ENCODE peak calls at places on chromosome 4, in five cellular contexts. One of them, this sample, is unnamed.

GRCh38 chr4:78552398-78553396 is 1.1 kb downstream of the ANXA3 start:
- DNase-seq in HCT116: peak; percentile 88
- DNase-seq in HepG2: peak; percentile 67
- DNase-seq in GM12878: no peak
- DNase-seq in K562: no peak
- DNase-seq in this sample: no peak

GRCh38 chr4:3322059-3322550 is 29.3 kb downstream of the RGS12 start:
- DNase-seq in HepG2: no peak
- DNase-seq in HCT116: no peak
- DNase-seq in GM12878: no peak
- DNase-seq in K562: peak; percentile 14
- DNase-seq in this sample: no peak

GRCh38 chr4:84366111-84366510 is 133.0 kb downstream of the NKX6-1 start:
- DNase-seq in HCT116: no peak
- DNase-seq in GM12878: no peak
- DNase-seq in HepG2: no peak
- DNase-seq in K562: no peak
- DNase-seq in this sample: no peak

GRCh38 chr4:161894493-161895167 is 269.2 kb downstream of the FSTL5 start:
- DNase-seq in K562: no peak
- DNase-seq in HepG2: no peak
- DNase-seq in HCT116: no peak
- DNase-seq in GM12878: no peak
- DNase-seq in this sample: no peak

GRCh38 chr4:94444771-94445170 is 7.0 kb upstream of the PDLIM5 start:
- DNase-seq in HepG2: no peak
- DNase-seq in K562: no peak
- DNase-seq in HCT116: no peak
- DNase-seq in GM12878: no peak
- DNase-seq in this sample: no peak

GRCh38 chr4:84258905-84259830 is 239.9 kb downstream of the NKX6-1 start:
- DNase-seq in HCT116: peak; percentile 13
- DNase-seq in GM12878: peak; percentile 37
- DNase-seq in HepG2: peak; percentile 11
- DNase-seq in K562: peak; percentile 26
- DNase-seq in this sample: no peak

GRCh38 chr4:119025440-119025839 is 110.2 kb upstream of the MYOZ2 start:
- DNase-seq in GM12878: no peak
- DNase-seq in HCT116: peak; percentile 35
- DNase-seq in K562: peak; percentile 35
- DNase-seq in HepG2: no peak
- DNase-seq in this sample: no peak

GRCh38 chr4:156781852-156782251 is 189.7 kb downstream of the PDGFC start:
- DNase-seq in K562: no peak
- DNase-seq in GM12878: no peak
- DNase-seq in HepG2: no peak
- DNase-seq in HCT116: peak; percentile 29
- DNase-seq in this sample: no peak

GRCh38 chr4:87150498-87151261 is 69.7 kb downstream of the KLHL8 start:
- DNase-seq in K562: peak; percentile 79
- DNase-seq in HepG2: peak; percentile 70
- DNase-seq in GM12878: peak; percentile 35
- DNase-seq in HCT116: peak; percentile 55
- DNase-seq in this sample: peak; percentile 57

GRCh38 chr4:181688886-181689285 is 554.3 kb upstream of the TENM3 start:
- DNase-seq in K562: no peak
- DNase-seq in HepG2: no peak
- DNase-seq in HCT116: no peak
- DNase-seq in GM12878: no peak
- DNase-seq in this sample: no peak

GRCh38 chr4:182680196-182680771 is 236.9 kb downstream of the DCTD start:
- DNase-seq in GM12878: no peak
- DNase-seq in K562: no peak
- DNase-seq in HCT116: no peak
- DNase-seq in HepG2: no peak
- DNase-seq in this sample: no peak

GRCh38 chr4:152935661-152936445 is at the start of gene FHDC1:
- DNase-seq in K562: peak; percentile 80
- DNase-seq in HCT116: peak; percentile 29
- DNase-seq in HepG2: no peak
- DNase-seq in GM12878: no peak
- DNase-seq in this sample: peak; percentile 80

GRCh38 chr4:26464420-26465095 is 25.7 kb downstream of the CCKAR start:
- DNase-seq in K562: no peak
- DNase-seq in HepG2: peak; percentile 21
- DNase-seq in GM12878: no peak
- DNase-seq in HCT116: no peak
- DNase-seq in this sample: no peak

GRCh38 chr4:34289962-34290361 is 1954.4 kb downstream of the ARAP2 start:
- DNase-seq in K562: no peak
- DNase-seq in HCT116: no peak
- DNase-seq in GM12878: no peak
- DNase-seq in HepG2: no peak
- DNase-seq in this sample: no peak

GRCh38 chr4:34293459-34293858 is 1950.9 kb downstream of the ARAP2 start:
- DNase-seq in HepG2: no peak
- DNase-seq in GM12878: no peak
- DNase-seq in K562: no peak
- DNase-seq in HCT116: peak; percentile 72
- DNase-seq in this sample: no peak

DNA sequence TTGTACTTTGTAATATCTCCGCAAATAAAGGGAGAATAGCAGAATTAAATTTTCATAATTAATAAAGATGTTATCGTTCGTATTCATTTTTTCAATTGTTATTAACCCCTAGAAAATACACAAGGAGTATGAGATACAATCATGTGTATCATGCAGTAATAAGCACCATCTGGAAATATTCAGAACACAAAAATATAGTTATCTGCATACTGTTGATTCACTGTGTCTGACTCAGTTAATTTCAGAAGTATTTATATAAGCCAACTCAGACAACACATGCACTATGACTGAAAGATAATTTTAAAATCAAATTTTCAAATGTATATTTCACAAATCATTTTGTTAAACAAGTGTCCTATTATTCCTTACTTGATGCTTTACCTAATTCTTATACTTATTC is 1954.8 kb downstream of the ARAP2 start:
- DNase-seq in HepG2: no peak
- DNase-seq in HCT116: no peak
- DNase-seq in K562: no peak
- DNase-seq in GM12878: no peak
- DNase-seq in this sample: no peak
- TF ChIP-seq JUND in HepG2: no peak
- TF ChIP-seq JUND in HCT116: no peak
- TF ChIP-seq JUND in K562: no peak
- TF ChIP-seq JUND in GM12878: no peak
- TF ChIP-seq JUND in this sample: no peak

DNA sequence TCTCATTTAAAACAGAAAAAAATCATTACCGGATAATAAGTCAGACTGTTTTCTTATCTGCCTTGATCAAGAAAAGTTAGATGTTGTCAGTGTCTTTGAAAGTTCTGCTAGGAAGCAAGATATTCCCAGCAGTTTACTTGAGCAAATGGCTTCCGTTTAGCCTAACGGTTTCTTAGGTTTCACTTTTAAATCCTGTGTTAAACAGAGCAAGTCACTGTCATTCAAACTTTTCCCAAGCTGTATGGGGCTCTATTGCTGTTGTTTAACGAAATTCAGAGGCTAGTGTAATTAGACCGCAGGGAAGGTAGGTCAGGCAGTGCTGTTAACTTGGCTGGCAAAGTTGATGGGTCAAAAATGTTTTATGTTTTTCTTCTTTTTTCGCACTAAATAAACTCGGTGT is 80.3 kb upstream of the NEIL3 start:
- DNase-seq in K562: peak; percentile 22
- DNase-seq in GM12878: no peak
- DNase-seq in HepG2: no peak
- DNase-seq in HCT116: no peak
- DNase-seq in this sample: no peak
- TF ChIP-seq REST in K562: no peak
- TF ChIP-seq REST in GM12878: no peak
- TF ChIP-seq REST in HepG2: no peak
- TF ChIP-seq REST in HCT116: no peak
- TF ChIP-seq REST in this sample: no peak

DNA sequence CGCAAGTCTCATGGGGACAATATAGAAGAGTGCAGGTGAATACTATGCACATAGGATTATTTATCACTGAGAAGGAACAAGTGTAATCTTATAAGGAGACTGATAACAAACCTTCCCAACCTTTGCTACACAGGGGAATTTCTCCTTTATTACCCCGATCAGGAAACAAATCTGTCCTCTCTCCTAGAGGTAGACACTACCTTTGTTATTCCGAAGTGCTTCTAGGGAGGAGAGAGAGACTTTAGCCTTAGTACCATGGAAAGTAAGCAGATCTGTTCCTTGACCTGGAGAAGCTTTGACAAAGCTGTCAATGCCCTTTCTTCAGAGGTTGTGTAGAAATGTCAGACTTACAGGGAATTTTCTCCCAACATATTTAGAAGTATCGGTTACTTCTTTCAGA is 475.5 kb downstream of the CCSER1 start:
- DNase-seq in GM12878: no peak
- DNase-seq in K562: no peak
- DNase-seq in HCT116: no peak
- DNase-seq in HepG2: no peak
- DNase-seq in this sample: no peak
- TF ChIP-seq JUND in GM12878: no peak
- TF ChIP-seq JUND in K562: no peak
- TF ChIP-seq JUND in HCT116: no peak
- TF ChIP-seq JUND in HepG2: no peak
- TF ChIP-seq JUND in this sample: no peak

GRCh38 chr4:105594094-105595010 is 41.9 kb downstream of the ARHGEF38 start:
- DNase-seq in HepG2: peak; percentile 34
- DNase-seq in HCT116: no peak
- DNase-seq in K562: no peak
- DNase-seq in GM12878: peak; percentile 59
- DNase-seq in this sample: no peak
- TF ChIP-seq REST in HepG2: no peak
- TF ChIP-seq REST in HCT116: no peak
- TF ChIP-seq REST in K562: no peak
- TF ChIP-seq REST in GM12878: no peak
- TF ChIP-seq REST in this sample: no peak

GRCh38 chr4:38870098-38870850 is 2.7 kb downstream of the FAM114A1 start:
- DNase-seq in HCT116: no peak
- DNase-seq in GM12878: no peak
- DNase-seq in HepG2: no peak
- DNase-seq in K562: no peak
- DNase-seq in this sample: no peak

GRCh38 chr4:38871593-38871992 is 4.0 kb downstream of the FAM114A1 start:
- DNase-seq in HCT116: no peak
- DNase-seq in HepG2: no peak
- DNase-seq in GM12878: no peak
- DNase-seq in K562: no peak
- DNase-seq in this sample: no peak

GRCh38 chr4:38873290-38873949 is 5.8 kb downstream of the FAM114A1 start:
- DNase-seq in HepG2: peak; percentile 54
- DNase-seq in HCT116: no peak
- DNase-seq in K562: no peak
- DNase-seq in GM12878: no peak
- DNase-seq in this sample: no peak

GRCh38 chr4:38869511-38869910 is 1.9 kb downstream of the FAM114A1 start:
- DNase-seq in K562: no peak
- DNase-seq in HCT116: no peak
- DNase-seq in GM12878: no peak
- DNase-seq in HepG2: no peak
- DNase-seq in this sample: no peak

GRCh38 chr4:38872620-38873019 is 5.0 kb downstream of the FAM114A1 start:
- DNase-seq in GM12878: no peak
- DNase-seq in HepG2: peak; percentile 88
- DNase-seq in HCT116: no peak
- DNase-seq in K562: peak; percentile 42
- DNase-seq in this sample: no peak
- TF ChIP-seq JUND in GM12878: no peak
- TF ChIP-seq JUND in HepG2: no peak
- TF ChIP-seq JUND in HCT116: no peak
- TF ChIP-seq JUND in K562: peak; percentile 34
- TF ChIP-seq JUND in this sample: no peak

DNA sequence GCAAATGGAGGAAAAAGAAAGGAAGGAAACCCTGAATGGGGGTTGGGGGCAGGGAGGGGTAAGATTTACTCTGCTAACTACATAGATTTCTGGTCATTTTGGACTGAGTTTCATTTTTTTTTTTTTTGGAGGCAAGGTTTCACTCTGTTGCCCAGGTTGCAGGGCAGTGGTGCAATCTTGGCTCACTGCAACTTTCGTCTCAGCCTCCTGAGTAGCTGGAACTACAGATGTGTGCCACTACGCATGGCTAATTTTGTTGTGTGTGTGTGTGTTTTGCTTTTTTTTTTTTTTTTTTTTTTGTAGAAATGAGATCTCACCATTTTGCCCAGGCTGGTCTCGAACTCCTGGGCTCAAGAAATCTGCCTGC is 223.5 kb downstream of the APBB2 start:
- DNase-seq in GM12878: peak; percentile 58
- DNase-seq in K562: no peak
- DNase-seq in HCT116: no peak
- DNase-seq in HepG2: no peak
- DNase-seq in this sample: no peak
- TF ChIP-seq REST in GM12878: no peak
- TF ChIP-seq REST in K562: no peak
- TF ChIP-seq REST in HCT116: no peak
- TF ChIP-seq REST in HepG2: no peak
- TF ChIP-seq REST in this sample: no peak

GRCh38 chr4:112968456-112969159 is 80.8 kb upstream of the ANK2 start:
- DNase-seq in GM12878: no peak
- DNase-seq in K562: no peak
- DNase-seq in HCT116: no peak
- DNase-seq in HepG2: no peak
- DNase-seq in this sample: no peak
- TF ChIP-seq JUND in GM12878: no peak
- TF ChIP-seq JUND in K562: no peak
- TF ChIP-seq JUND in HCT116: no peak
- TF ChIP-seq JUND in HepG2: no peak
- TF ChIP-seq JUND in this sample: no peak

DNA sequence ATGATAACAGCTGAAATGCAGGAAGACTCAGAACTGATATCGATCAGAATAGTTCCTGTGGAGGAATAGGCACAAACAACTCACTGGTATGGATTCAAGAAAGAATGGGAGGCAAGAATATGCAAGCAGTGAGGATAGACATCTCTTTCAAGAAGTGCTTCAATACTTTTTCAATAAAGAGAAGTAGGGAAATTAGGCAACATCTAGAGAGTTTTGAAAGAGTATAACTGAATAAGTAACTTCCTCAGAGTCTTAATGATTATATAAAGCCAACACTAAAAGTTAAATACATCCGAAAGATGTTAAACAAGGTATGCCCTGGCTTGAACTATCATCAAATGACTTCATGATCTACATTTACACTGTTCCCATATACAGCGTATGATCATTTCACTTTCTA is 1443.0 kb downstream of the PCDH7 start:
- DNase-seq in K562: no peak
- DNase-seq in GM12878: no peak
- DNase-seq in HepG2: no peak
- DNase-seq in HCT116: no peak
- DNase-seq in this sample: no peak
- TF ChIP-seq REST in K562: no peak
- TF ChIP-seq REST in GM12878: no peak
- TF ChIP-seq REST in HepG2: no peak
- TF ChIP-seq REST in HCT116: no peak
- TF ChIP-seq REST in this sample: no peak